ENCODE peak calls at places on chromosomes 12 and 14, in eight cellular contexts. G is aorta; O is NCI-H2029 treated with DMSO at 0.1 percent for 48 hours; X is kidney; V is stimulated activated CD4-positive, alpha-beta T cell treated with anti-CD3 and anti-CD28 coated beads, Interleukin-1b, Interleukin-23, amount 100 ng/mL, for 24 hours; Y is iPS DF 6.9; K is NCI-H2081; T is myocyte. S is an unnamed sample.

GRCh38 chr12:67772276-67773169 is 124.0 kb downstream of the DYRK2 start:
- DNase-seq in G (no peak), O (no peak), X (no peak), V (no peak), Y (peak; percentile 71), K (no peak), T (peak; percentile 84), S (no peak)

GRCh38 chr12:65685514-65685913 is 138.8 kb upstream of the HMGA2 start:
- DNase-seq in G (no peak), O (no peak), X (no peak), V (no peak), Y (peak; percentile 20), K (no peak), T (peak; percentile 53), S (no peak)

GRCh38 chr12:39605501-39605900 is 14.1 kb downstream of the ABCD2 start:
- DNase-seq in G (no peak), O (no peak), X (no peak), V (no peak), Y (no peak), K (peak; percentile 4), T (peak; percentile 14), S (no peak)

GRCh38 chr14:71452987-71453386 is 479.2 kb upstream of the RGS6 start:
- DNase-seq in G (no peak), O (no peak), X (no peak), V (no peak), Y (no peak), K (no peak), T (no peak), S (no peak)

GRCh38 chr14:101222362-101223090 is 319.0 kb upstream of the RTL1 start:
- DNase-seq in G (peak; percentile 66), O (no peak), X (no peak), V (no peak), Y (no peak), K (no peak), T (no peak), S (peak; percentile 14)

GRCh38 chr14:64704145-64704742 is at the start of gene PLEKHG3:
- DNase-seq in G (peak; percentile 95), O (no peak), X (peak; percentile 96), V (no peak), Y (no peak), K (peak; percentile 86), T (peak; percentile 68), S (peak; percentile 91)

GRCh38 chr14:59252772-59253500 is 64.5 kb downstream of the DAAM1 start:
- DNase-seq in G (no peak), O (no peak), X (no peak), V (no peak), Y (no peak), K (no peak), T (no peak), S (no peak)

GRCh38 chr12:104494816-104495158 is 38.0 kb downstream of the CHST11 start:
- DNase-seq in G (no peak), O (no peak), X (no peak), V (no peak), Y (no peak), K (no peak), T (peak; percentile 21), S (no peak)

GRCh38 chr12:98606367-98606985 is 13.0 kb downstream of the SLC25A3 start:
- DNase-seq in G (no peak), O (no peak), X (no peak), V (no peak), Y (no peak), K (no peak), T (no peak), S (no peak)

GRCh38 chr14:82595466-82595865 is 1061.8 kb upstream of the SEL1L start:
- DNase-seq in G (no peak), O (no peak), X (no peak), V (no peak), Y (no peak), K (no peak), T (no peak), S (no peak)

GRCh38 chr14:91119556-91120311 is 5.9 kb downstream of the DGLUCY start:
- DNase-seq in G (no peak), O (no peak), X (no peak), V (no peak), Y (no peak), K (no peak), T (peak; percentile 97), S (peak; percentile 76)

GRCh38 chr12:46071335-46071734 is 81.0 kb upstream of the SCAF11 start:
- DNase-seq in G (no peak), O (no peak), X (no peak), V (no peak), Y (no peak), K (no peak), T (no peak), S (no peak)

GRCh38 chr14:68181395-68182326 is 362.1 kb downstream of the RAD51B start:
- DNase-seq in G (no peak), O (no peak), X (no peak), V (no peak), Y (no peak), K (no peak), T (peak; percentile 50), S (no peak)

GRCh38 chr12:55365086-55365485 is 2.3 kb downstream of the OR6C75 start:
- DNase-seq in G (no peak), O (no peak), X (no peak), V (no peak), Y (no peak), K (no peak), T (no peak), S (no peak)

GRCh38 chr14:106442857-106443256 is 916.5 kb downstream of the TMEM121 start:
- DNase-seq in G (no peak), O (no peak), X (no peak), V (no peak), Y (no peak), K (no peak), T (no peak), S (no peak)

GRCh38 chr12:32947203-32947795 is 50.7 kb upstream of the PKP2 start:
- DNase-seq in G (no peak), O (peak; percentile 48), X (no peak), V (no peak), Y (peak; percentile 9), K (peak; percentile 18), T (peak; percentile 43), S (no peak)

GRCh38 chr14:21703357-21704339 is 30.0 kb upstream of the OR4E1 start:
- DNase-seq in G (no peak), O (no peak), X (no peak), V (no peak), Y (no peak), K (no peak), T (no peak), S (no peak)

GRCh38 chr14:28651148-28651547 is 115.4 kb upstream of the FOXG1 start:
- DNase-seq in G (no peak), O (no peak), X (no peak), V (no peak), Y (no peak), K (no peak), T (no peak), S (no peak)

GRCh38 chr14:80336613-80337106 is 125.4 kb upstream of the DIO2 start:
- DNase-seq in G (no peak), O (no peak), X (no peak), V (no peak), Y (no peak), K (no peak), T (no peak), S (no peak)

GRCh38 chr14:50116221-50116956 is at the start of gene VCPKMT:
- DNase-seq in G (peak; percentile 99), O (peak; percentile 89), X (peak; percentile 98), V (peak; percentile 92), Y (peak; percentile 75), K (peak; percentile 96), T (peak; percentile 95), S (peak; percentile 98)

GRCh38 chr14:59028476-59029202 is 159.8 kb upstream of the DAAM1 start:
- DNase-seq in G (peak; percentile 80), O (peak; percentile 71), X (peak; percentile 81), V (no peak), Y (no peak), K (peak; percentile 77), T (peak; percentile 86), S (peak; percentile 80)

GRCh38 chr12:110906088-110906487 is 14.3 kb downstream of the MYL2 start:
- DNase-seq in G (no peak), O (no peak), X (no peak), V (no peak), Y (no peak), K (no peak), T (no peak), S (no peak)

GRCh38 chr12:94103986-94104385 is 44.4 kb upstream of the PLXNC1 start:
- DNase-seq in G (no peak), O (no peak), X (no peak), V (no peak), Y (no peak), K (no peak), T (no peak), S (no peak)

S was measured in posterior vena cava.